ENCODE peak calls at places on chromosome 22, in nine cellular contexts. L, T, R, V, D, A, J, S and U are unnamed samples.
A peak's percentile ranks its signal among the peaks of the same experiment; 100 is the strongest.

GRCh38 chr22:27223317-27224177 is 566.2 kb downstream of the MIAT start:
- DNase-seq in L (peak; percentile 39), T (no peak), R (no peak), V (no peak), D (no peak), A (no peak), J (peak; percentile 45), S (no peak), U (no peak)

GRCh38 chr22:18048441-18048898 is 24.1 kb upstream of the MICAL3 start:
- DNase-seq in L (peak; percentile 41), T (peak; percentile 73), R (no peak), V (no peak), D (no peak), A (no peak), J (no peak), S (no peak), U (no peak)

GRCh38 chr22:17781319-17782031 is 7.2 kb upstream of the BID start:
- DNase-seq in L (no peak), T (no peak), R (no peak), V (no peak), D (peak; percentile 49), A (peak; percentile 25), J (peak; percentile 14), S (peak; percentile 19), U (peak; percentile 71)

GRCh38 chr22:20128902-20129746 is 2.5 kb upstream of the ZDHHC8 start:
- DNase-seq in L (no peak), T (no peak), R (no peak), V (peak; percentile 35), D (peak; percentile 52), A (peak; percentile 21), J (no peak), S (peak; percentile 34), U (no peak)

GRCh38 chr22:46339956-46340355 is 4.4 kb downstream of the TRMU start:
- DNase-seq in L (no peak), T (no peak), R (no peak), V (no peak), D (no peak), A (no peak), J (no peak), S (no peak), U (no peak)

GRCh38 chr22:17269224-17269606 is 50.0 kb upstream of the ADA2 start:
- DNase-seq in L (no peak), T (no peak), R (no peak), V (no peak), D (no peak), A (no peak), J (no peak), S (no peak), U (no peak)

GRCh38 chr22:48659393-48659792 is 1168.3 kb downstream of the BRD1 start:
- DNase-seq in L (no peak), T (no peak), R (no peak), V (no peak), D (no peak), A (no peak), J (no peak), S (no peak), U (no peak)

GRCh38 chr22:36197065-36197440 is 4.6 kb downstream of the APOL4 start:
- DNase-seq in L (peak; percentile 85), T (no peak), R (no peak), V (peak; percentile 15), D (no peak), A (no peak), J (no peak), S (no peak), U (peak; percentile 95)

GRCh38 chr22:22748297-22748743 is 103.9 kb downstream of the GGTLC2 start:
- DNase-seq in L (no peak), T (no peak), R (no peak), V (peak; percentile 46), D (peak; percentile 37), A (no peak), J (peak; percentile 21), S (no peak), U (peak; percentile 65)

GRCh38 chr22:39316440-39317083 is 2.9 kb downstream of the RPL3 start:
- DNase-seq in L (peak; percentile 75), T (peak; percentile 91), R (peak; percentile 84), V (peak; percentile 69), D (peak; percentile 71), A (no peak), J (peak; percentile 71), S (peak; percentile 69), U (peak; percentile 91)

GRCh38 chr22:39710380-39711117 is 140.0 kb downstream of the CACNA1I start:
- DNase-seq in L (no peak), T (no peak), R (no peak), V (no peak), D (no peak), A (no peak), J (no peak), S (no peak), U (no peak)

GRCh38 chr22:29260601-29261315 is 7.0 kb downstream of the RHBDD3 start:
- DNase-seq in L (no peak), T (no peak), R (no peak), V (no peak), D (no peak), A (no peak), J (no peak), S (no peak), U (no peak)

GRCh38 chr22:17939011-17939410 is 85.3 kb downstream of the MICAL3 start:
- DNase-seq in L (no peak), T (no peak), R (no peak), V (no peak), D (no peak), A (no peak), J (no peak), S (no peak), U (no peak)

GRCh38 chr22:38788417-38788816 is 5.5 kb downstream of the DNAL4 start:
- DNase-seq in L (no peak), T (no peak), R (no peak), V (no peak), D (no peak), A (peak; percentile 76), J (no peak), S (no peak), U (peak; percentile 64)

GRCh38 chr22:36628561-36629060 is 74.9 kb downstream of the CACNG2 start:
- DNase-seq in L (no peak), T (no peak), R (no peak), V (no peak), D (no peak), A (no peak), J (no peak), S (no peak), U (no peak)

GRCh38 chr22:44648821-44649566 is 53.0 kb upstream of the PRR5 start:
- DNase-seq in L (no peak), T (no peak), R (peak; percentile 73), V (no peak), D (no peak), A (no peak), J (no peak), S (no peak), U (peak; percentile 74)

GRCh38 chr22:33000342-33001280 is 57.6 kb downstream of the SYN3 start:
- DNase-seq in L (peak; percentile 71), T (peak; percentile 86), R (peak; percentile 76), V (peak; percentile 65), D (peak; percentile 36), A (peak; percentile 23), J (no peak), S (peak; percentile 9), U (peak; percentile 78)

GRCh38 chr22:35442471-35442870 is 42.5 kb downstream of the MCM5 start:
- DNase-seq in L (no peak), T (no peak), R (no peak), V (no peak), D (no peak), A (no peak), J (no peak), S (no peak), U (no peak)

GRCh38 chr22:27851974-27852713 is 50.6 kb upstream of the MN1 start:
- DNase-seq in L (no peak), T (no peak), R (no peak), V (no peak), D (no peak), A (no peak), J (no peak), S (no peak), U (no peak)

GRCh38 chr22:24953294-24954113 is 988 bp downstream of the KIAA1671 start:
- DNase-seq in L (no peak), T (no peak), R (no peak), V (no peak), D (no peak), A (no peak), J (no peak), S (no peak), U (peak; percentile 43)

GRCh38 chr22:47198801-47199251 is 436.4 kb downstream of the TBC1D22A start:
- DNase-seq in L (no peak), T (peak; percentile 62), R (peak; percentile 38), V (no peak), D (no peak), A (no peak), J (no peak), S (no peak), U (no peak)